ENCODE peak calls at places on chromosomes 7 and 10, in four cellular contexts. P is mesothelial cell of epicardium, U is kidney epithelial cell, D is GM13976. Z is an unnamed sample.

GRCh38 chr7:66766041-66766440 is 25.5 kb downstream of the RABGEF1 start:
- DNase-seq in U (no peak), P (no peak), D (no peak), Z (no peak)

GRCh38 chr7:3588341-3588740 is 287.3 kb downstream of the SDK1 start:
- DNase-seq in U (no peak), D (no peak), P (no peak), Z (no peak)

GRCh38 chr10:92552310-92552709 is 21.6 kb downstream of the IDE start:
- DNase-seq in P (no peak), U (no peak), D (no peak), Z (no peak)

GRCh38 chr7:2203551-2204300 is 29.0 kb downstream of the MAD1L1 start:
- DNase-seq in P (peak; percentile 54), D (no peak), U (no peak), Z (no peak)

GRCh38 chr7:47988496-47989386 is 9.3 kb upstream of the HUS1 start:
- DNase-seq in D (no peak), P (no peak), U (no peak), Z (no peak)

GRCh38 chr10:63542835-63543575 is 21.8 kb downstream of the REEP3 start:
- DNase-seq in P (no peak), D (no peak), U (no peak), Z (no peak)

GRCh38 chr7:21903074-21903786 is 42.5 kb downstream of the CDCA7L start:
- DNase-seq in D (no peak), U (no peak), P (no peak), Z (no peak)

GRCh38 chr7:150631866-150632864 is at the start of gene GIMAP6:
- DNase-seq in P (no peak), U (no peak), D (peak; percentile 60), Z (no peak)

GRCh38 chr7:156640949-156641485 is 443 bp downstream of the RNF32 start:
- DNase-seq in D (no peak), P (no peak), U (no peak), Z (no peak)

GRCh38 chr7:35257251-35258124 is 3.6 kb upstream of the TBX20 start:
- DNase-seq in P (no peak), D (no peak), U (no peak), Z (no peak)

GRCh38 chr7:121562274-121562673 is 166.2 kb upstream of the FAM3C start:
- DNase-seq in D (no peak), P (no peak), U (no peak), Z (no peak)

GRCh38 chr10:131651674-131652093 is 249.1 kb upstream of the PPP2R2D start:
- DNase-seq in D (no peak), U (no peak), P (no peak), Z (no peak)

GRCh38 chr7:101770466-101770865 is 47.0 kb upstream of the CUX1 start:
- DNase-seq in D (no peak), P (no peak), U (no peak), Z (no peak)

GRCh38 chr7:2510909-2511768 is 8.4 kb upstream of the LFNG start:
- DNase-seq in D (peak; percentile 75), U (no peak), P (no peak), Z (no peak)

GRCh38 chr10:61271127-61271780 is 181.9 kb downstream of the TMEM26 start:
- DNase-seq in U (peak; percentile 31), P (no peak), D (no peak), Z (no peak)

GRCh38 chr7:158164101-158165095 is 423.2 kb downstream of the PTPRN2 start:
- DNase-seq in D (no peak), U (no peak), P (no peak), Z (peak; percentile 52)

GRCh38 chr10:131849591-131850489 is 51.0 kb upstream of the PPP2R2D start:
- DNase-seq in U (no peak), P (peak; percentile 27), D (no peak), Z (peak; percentile 55)